ENCODE peak calls at places on chromosomes 3 and 15, in ten cellular contexts. I is GM23338; D is neuronal stem cell; L is colonic mucosa; J is esophagus muscularis mucosa; M is fibroblast of lung; R is CD8-positive, alpha-beta memory T cell; B is GM23248; W is heart right ventricle; T is PC-3. X is an unnamed sample. For H3K4me1, the result is how much of the 10 kb centered on the place peaks cover.

GRCh38 chr3:178966299-178967183 is 105.1 kb downstream of the ZMAT3 start:
- DNase-seq in I (peak), D (no peak), L (no peak), J (no peak), M (peak), R (no peak), B (peak), W (no peak), T (peak), X (no peak)

GRCh38 chr3:139506792-139507191 is 30.5 kb upstream of the RBP2 start:
- DNase-seq in I (peak), D (no peak), L (no peak), J (no peak), M (peak), R (no peak), B (no peak), W (no peak), T (peak), X (no peak)

GRCh38 chr3:12963869-12964712 is 109.1 kb downstream of the IQSEC1 start:
- DNase-seq in I (no peak), D (no peak), L (no peak), J (no peak), M (peak), R (no peak), B (no peak), W (peak), T (no peak), X (no peak)

GRCh38 chr3:42169579-42169978 is 78.4 kb downstream of the TRAK1 start:
- DNase-seq in I (no peak), D (no peak), L (no peak), J (no peak), M (no peak), R (no peak), B (no peak), W (no peak), T (no peak), X (no peak)

GRCh38 chr3:72453686-72454085 is 394.6 kb downstream of the SHQ1 start:
- DNase-seq in I (no peak), D (no peak), L (no peak), J (no peak), M (no peak), R (no peak), B (peak), W (no peak), T (no peak), X (no peak)

GRCh38 chr15:48388017-48388936 is 57.0 kb downstream of the DUT start:
- DNase-seq in I (no peak), D (no peak), L (no peak), J (no peak), M (no peak), R (no peak), B (peak), W (no peak), T (no peak), X (no peak)

GRCh38 chr3:27511724-27512422 is 27.7 kb upstream of the SLC4A7 start:
- DNase-seq in I (no peak), D (no peak), L (no peak), J (no peak), M (no peak), R (no peak), B (no peak), W (no peak), T (no peak), X (no peak)

GRCh38 chr3:104947946-104948345 is 418.8 kb upstream of the ALCAM start:
- DNase-seq in I (no peak), D (no peak), L (no peak), J (no peak), M (peak), R (no peak), B (no peak), W (no peak), T (no peak), X (no peak)

GRCh38 chr3:189551007-189551406 is 80.2 kb upstream of the TP63 start:
- DNase-seq in I (no peak), D (no peak), L (no peak), J (no peak), M (peak), R (no peak), B (no peak), W (no peak), T (no peak), X (no peak)

GRCh38 chr3:47588587-47588986 is 9.9 kb upstream of the CSPG5 start:
- DNase-seq in I (peak), D (no peak), L (no peak), J (no peak), M (no peak), R (no peak), B (no peak), W (no peak), T (no peak), X (no peak)

GRCh38 chr3:107796786-107797185 is 274.0 kb downstream of the BBX start:
- DNase-seq in I (no peak), D (no peak), L (no peak), J (no peak), M (peak), R (no peak), B (peak), W (no peak), T (no peak), X (no peak)

GRCh38 chr3:134753999-134754742 is 40.9 kb upstream of the EPHB1 start:
- DNase-seq in I (peak), D (no peak), L (no peak), J (peak), M (no peak), R (no peak), B (peak), W (no peak), T (no peak), X (no peak)

GRCh38 chr3:185696039-185696438 is 109.9 kb downstream of the SENP2 start:
- DNase-seq in I (no peak), D (no peak), L (no peak), J (peak), M (no peak), R (no peak), B (no peak), W (no peak), T (no peak), X (no peak)

GRCh38 chr15:55588070-55588817 is at the start of gene PYGO1:
- DNase-seq in I (peak), D (peak), L (peak), J (no peak), M (peak), R (peak), B (peak), W (peak), T (peak), X (peak)

GRCh38 chr3:71254658-71255057 is 328.9 kb downstream of the FOXP1 start:
- DNase-seq in I (no peak), D (no peak), L (peak), J (no peak), M (peak), R (no peak), B (peak), W (no peak), T (no peak), X (no peak)

GRCh38 chr15:43218908-43219706 is 1.7 kb downstream of the EPB42 start:
- DNase-seq in I (peak), D (peak), L (no peak), J (no peak), M (peak), R (no peak), B (peak), W (no peak), T (peak), X (no peak)

GRCh38 chr15:38670142-38671002 is 105.8 kb upstream of the RASGRP1 start:
- DNase-seq in I (no peak), D (no peak), L (no peak), J (no peak), M (no peak), R (peak), B (peak), W (no peak), T (no peak), X (no peak)

GRCh38 chr15:78325092-78325843 is 14.9 kb upstream of the CRABP1 start:
- DNase-seq in I (no peak), D (no peak), L (no peak), J (no peak), M (no peak), R (no peak), B (no peak), W (peak), T (no peak), X (no peak)

GRCh38 chr3:42300013-42300412 is 34.0 kb upstream of the CCK start:
- DNase-seq in I (peak), D (peak), L (no peak), J (peak), M (peak), R (peak), B (peak), W (peak), T (peak), X (no peak)

GRCh38 chr15:30046414-30046813 is 36.3 kb upstream of the GOLGA8J start:
- DNase-seq in I (no peak), D (no peak), L (no peak), J (peak), M (no peak), R (no peak), B (no peak), W (no peak), T (no peak), X (no peak)

GRCh38 chr3:20185364-20185732 is 658 bp downstream of the SGO1 start:
- DNase-seq in I (peak), D (no peak), L (peak), J (no peak), M (peak), R (peak), B (peak), W (no peak), T (peak), X (no peak)

GRCh38 chr3:110246796-110247369 is 824.7 kb upstream of the NECTIN3 start:
- DNase-seq in I (no peak), D (no peak), L (no peak), J (no peak), M (no peak), R (no peak), B (peak), W (no peak), T (no peak), X (no peak)

GRCh38 chr3:120597445-120598049 is 1.4 kb downstream of the NDUFB4 start:
- DNase-seq in I (no peak), D (no peak), L (no peak), J (no peak), M (no peak), R (no peak), B (no peak), W (no peak), T (no peak), X (no peak)

GRCh38 chr15:65396283-65396964 is 18.6 kb upstream of the IGDCC3 start:
- DNase-seq in I (peak), D (no peak), L (no peak), J (no peak), M (no peak), R (no peak), B (no peak), W (no peak), T (no peak), X (no peak)

GRCh38 chr15:29698030-29698701 is 124.1 kb downstream of the TJP1 start:
- DNase-seq in I (no peak), D (no peak), L (no peak), J (no peak), M (peak), R (no peak), B (peak), W (no peak), T (peak), X (no peak)

GRCh38 chr3:67493808-67494207 is 160.6 kb downstream of the SUCLG2 start:
- DNase-seq in I (no peak), D (no peak), L (no peak), J (no peak), M (no peak), R (no peak), B (no peak), W (no peak), T (no peak), X (no peak)

GRCh38 chr15:91857772-91858171 is 4.3 kb downstream of the SLCO3A1 start:
- DNase-seq in I (no peak), D (no peak), L (no peak), J (no peak), M (no peak), R (peak), B (no peak), W (no peak), T (no peak), X (no peak)
- H3K4me1 ChIP-seq in I (under half), D (under half), L (under half), J (under half), M (under half), R (half or more), B (under half), W (half or more), T (under half), X (half or more)

GRCh38 chr3:128603811-128604447 is 46.7 kb downstream of the RPN1 start:
- DNase-seq in I (no peak), D (no peak), L (peak), J (no peak), M (no peak), R (no peak), B (no peak), W (no peak), T (no peak), X (peak)
- H3K4me1 ChIP-seq in I (under half), D (under half), L (under half), J (under half), M (under half), R (under half), B (under half), W (under half), T (under half), X (under half)

GRCh38 chr3:76026379-76026778 is 241.0 kb upstream of the ZNF717 start:
- DNase-seq in I (no peak), D (no peak), L (no peak), J (no peak), M (peak), R (no peak), B (peak), W (no peak), T (no peak), X (no peak)
- H3K4me1 ChIP-seq in I (under half), D (under half), L (under half), J (under half), M (under half), R (under half), B (under half), W (under half), T (under half), X (under half)

GRCh38 chr3:125061170-125061569 is 5.4 kb upstream of the HEG1 start:
- DNase-seq in I (no peak), D (no peak), L (no peak), J (peak), M (peak), R (no peak), B (peak), W (peak), T (no peak), X (no peak)

GRCh38 chr3:125059488-125060245 is 3.9 kb upstream of the HEG1 start:
- DNase-seq in I (peak), D (no peak), L (no peak), J (no peak), M (no peak), R (no peak), B (peak), W (no peak), T (peak), X (no peak)

GRCh38 chr3:125061646-125062045 is 5.8 kb upstream of the HEG1 start:
- DNase-seq in I (no peak), D (no peak), L (no peak), J (no peak), M (no peak), R (no peak), B (no peak), W (no peak), T (no peak), X (no peak)

GRCh38 chr3:125058959-125059358 is 3.2 kb upstream of the HEG1 start:
- DNase-seq in I (peak), D (no peak), L (no peak), J (no peak), M (no peak), R (no peak), B (no peak), W (no peak), T (no peak), X (no peak)

DNA sequence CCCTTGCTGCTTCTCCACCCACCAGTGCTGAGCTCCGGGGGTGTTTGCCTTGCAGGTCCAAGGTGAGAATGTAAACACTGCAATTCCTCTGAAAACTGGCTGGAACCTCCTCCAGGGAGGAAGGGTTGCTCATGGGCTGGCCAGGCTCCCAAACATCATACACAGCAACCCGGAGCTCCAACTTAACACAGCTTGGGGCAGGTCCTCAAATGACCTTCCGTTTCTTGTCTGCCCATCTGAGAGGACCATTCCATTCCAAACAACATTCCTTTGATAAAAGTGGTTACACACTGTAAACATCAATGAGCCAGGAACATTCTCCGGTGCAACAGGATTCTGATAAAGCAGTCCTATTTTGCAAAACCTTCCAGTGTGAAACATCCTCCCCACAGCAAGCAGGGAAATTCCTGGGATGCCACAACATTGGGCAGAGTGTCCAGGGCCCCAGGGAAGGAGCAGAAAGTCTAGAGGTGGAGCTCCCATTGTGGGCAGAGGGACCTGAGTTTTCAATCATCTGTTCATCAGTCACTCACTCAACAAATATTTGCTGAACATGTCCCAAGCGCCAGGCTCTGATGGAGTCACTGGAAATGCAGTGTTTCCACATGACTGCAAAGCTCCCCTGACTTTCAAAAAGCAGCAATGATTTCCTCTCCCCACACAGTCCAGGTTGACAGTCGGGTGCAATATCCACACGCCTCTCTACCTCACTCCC is 7.3 kb upstream of the HEG1 start:
- DNase-seq in I (no peak), D (no peak), L (no peak), J (no peak), M (peak), R (no peak), B (peak), W (peak), T (peak), X (no peak)
- H3K4me1 ChIP-seq in I (under half), D (under half), L (under half), J (under half), M (under half), R (under half), B (half or more), W (under half), T (under half), X (under half)

GRCh38 chr3:196641278-196642058 is 2.0 kb downstream of the NRROS start:
- DNase-seq in I (no peak), D (no peak), L (no peak), J (no peak), M (no peak), R (peak), B (no peak), W (no peak), T (no peak), X (peak)
- H3K4me1 ChIP-seq in I (under half), D (under half), L (under half), J (under half), M (under half), R (half or more), B (under half), W (under half), T (under half), X (half or more)

GRCh38 chr3:149013726-149014125 is 22.4 kb downstream of the GYG1 start:
- DNase-seq in I (no peak), D (no peak), L (no peak), J (no peak), M (no peak), R (no peak), B (no peak), W (no peak), T (no peak), X (no peak)
- H3K4me1 ChIP-seq in I (under half), D (under half), L (under half), J (under half), M (under half), R (under half), B (under half), W (half or more), T (under half), X (under half)

DNA sequence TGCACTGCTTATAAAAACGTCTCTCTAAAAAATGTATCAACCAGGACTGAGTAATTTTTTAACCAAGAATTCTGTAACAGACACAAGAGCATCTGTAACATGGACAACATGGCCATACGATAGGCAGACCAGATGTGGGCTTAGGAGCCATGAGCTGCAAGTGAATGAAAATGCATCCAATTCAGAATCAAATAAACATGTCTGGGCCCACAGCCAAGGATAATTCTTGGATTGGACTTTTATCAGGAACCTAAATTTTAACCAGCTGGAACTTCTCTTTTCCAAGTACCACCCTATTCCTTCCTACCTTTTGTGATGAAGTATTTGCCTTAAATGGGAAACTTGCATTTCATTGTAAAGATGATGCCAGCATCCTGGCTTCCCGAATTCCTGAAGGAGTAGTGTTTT is 4.0 kb downstream of the IL17RD start:
- DNase-seq in I (no peak), D (no peak), L (peak), J (no peak), M (peak), R (no peak), B (no peak), W (peak), T (no peak), X (no peak)
- H3K4me1 ChIP-seq in I (half or more), D (half or more), L (under half), J (under half), M (under half), R (under half), B (under half), W (half or more), T (under half), X (under half)

GRCh38 chr3:43319794-43320193 is 33.5 kb downstream of the SNRK start:
- DNase-seq in I (no peak), D (no peak), L (no peak), J (no peak), M (peak), R (no peak), B (no peak), W (no peak), T (no peak), X (no peak)
- H3K4me1 ChIP-seq in I (under half), D (under half), L (under half), J (half or more), M (under half), R (half or more), B (under half), W (half or more), T (under half), X (half or more)

X was measured in left lung.